ENCODE peak calls at places on chromosomes 4 and X, in ten cellular contexts. One of them, this sample, is unnamed.
A peak's percentile ranks its signal among the peaks of the same experiment; 100 is the strongest.

GRCh38 chr4:8908206-8908893 is 36.7 kb upstream of the HMX1 start:
- DNase-seq in ascending aorta: peak; percentile 48
- DNase-seq in heart right ventricle: no peak
- DNase-seq in transverse colon: peak; percentile 4
- DNase-seq in thoracic aorta: no peak
- DNase-seq in MM.1S: no peak
- DNase-seq in small intestine: no peak
- DNase-seq in PC-3: no peak
- DNase-seq in right cardiac atrium: no peak
- DNase-seq in lung: no peak
- DNase-seq in this sample: no peak

GRCh38 chrX:71532078-71532752 is 689 bp upstream of the OGT start:
- DNase-seq in thoracic aorta: no peak
- DNase-seq in heart right ventricle: no peak
- DNase-seq in right cardiac atrium: no peak
- DNase-seq in ascending aorta: no peak
- DNase-seq in lung: no peak
- DNase-seq in transverse colon: peak; percentile 41
- DNase-seq in small intestine: peak; percentile 59
- DNase-seq in PC-3: peak; percentile 58
- DNase-seq in MM.1S: peak; percentile 41
- DNase-seq in this sample: no peak

GRCh38 chr4:151417164-151417571 is 8.2 kb downstream of the FHIP1A start:
- DNase-seq in PC-3: peak; percentile 28
- DNase-seq in ascending aorta: no peak
- DNase-seq in heart right ventricle: no peak
- DNase-seq in transverse colon: no peak
- DNase-seq in thoracic aorta: no peak
- DNase-seq in MM.1S: peak; percentile 29
- DNase-seq in right cardiac atrium: no peak
- DNase-seq in lung: no peak
- DNase-seq in small intestine: no peak
- DNase-seq in this sample: no peak

GRCh38 chr4:144565558-144566195 is 80.3 kb upstream of the HHIP start:
- DNase-seq in transverse colon: no peak
- DNase-seq in heart right ventricle: no peak
- DNase-seq in ascending aorta: no peak
- DNase-seq in PC-3: no peak
- DNase-seq in MM.1S: no peak
- DNase-seq in lung: no peak
- DNase-seq in small intestine: no peak
- DNase-seq in thoracic aorta: no peak
- DNase-seq in right cardiac atrium: no peak
- DNase-seq in this sample: no peak

GRCh38 chr4:121252224-121252806 is 88.2 kb upstream of the TNIP3 start:
- DNase-seq in transverse colon: peak; percentile 72
- DNase-seq in right cardiac atrium: peak; percentile 55
- DNase-seq in MM.1S: peak; percentile 61
- DNase-seq in PC-3: peak; percentile 75
- DNase-seq in ascending aorta: peak; percentile 71
- DNase-seq in lung: peak; percentile 67
- DNase-seq in heart right ventricle: peak; percentile 39
- DNase-seq in small intestine: peak; percentile 77
- DNase-seq in thoracic aorta: no peak
- DNase-seq in this sample: peak; percentile 79

GRCh38 chrX:43870011-43870410 is 12.2 kb downstream of the MAOB start:
- DNase-seq in small intestine: no peak
- DNase-seq in right cardiac atrium: no peak
- DNase-seq in thoracic aorta: no peak
- DNase-seq in ascending aorta: no peak
- DNase-seq in MM.1S: no peak
- DNase-seq in PC-3: no peak
- DNase-seq in lung: no peak
- DNase-seq in transverse colon: no peak
- DNase-seq in heart right ventricle: no peak
- DNase-seq in this sample: peak; percentile 71

GRCh38 chrX:106171293-106171692 is 3.2 kb downstream of the PWWP3B start:
- DNase-seq in MM.1S: no peak
- DNase-seq in ascending aorta: no peak
- DNase-seq in PC-3: no peak
- DNase-seq in lung: no peak
- DNase-seq in small intestine: no peak
- DNase-seq in heart right ventricle: no peak
- DNase-seq in right cardiac atrium: no peak
- DNase-seq in thoracic aorta: no peak
- DNase-seq in transverse colon: no peak
- DNase-seq in this sample: no peak

GRCh38 chr4:87633239-87633638 is 16.8 kb upstream of the DMP1 start:
- DNase-seq in heart right ventricle: peak; percentile 8
- DNase-seq in right cardiac atrium: no peak
- DNase-seq in lung: no peak
- DNase-seq in small intestine: no peak
- DNase-seq in MM.1S: no peak
- DNase-seq in thoracic aorta: no peak
- DNase-seq in ascending aorta: no peak
- DNase-seq in transverse colon: no peak
- DNase-seq in PC-3: no peak
- DNase-seq in this sample: peak; percentile 29

GRCh38 chr4:139593091-139593564 is 37.1 kb upstream of the SETD7 start:
- DNase-seq in right cardiac atrium: no peak
- DNase-seq in small intestine: no peak
- DNase-seq in heart right ventricle: no peak
- DNase-seq in ascending aorta: no peak
- DNase-seq in transverse colon: no peak
- DNase-seq in PC-3: no peak
- DNase-seq in lung: no peak
- DNase-seq in MM.1S: no peak
- DNase-seq in thoracic aorta: no peak
- DNase-seq in this sample: peak; percentile 14

GRCh38 chrX:38163193-38163592 is 57.5 kb downstream of the SRPX start:
- DNase-seq in heart right ventricle: no peak
- DNase-seq in small intestine: no peak
- DNase-seq in lung: no peak
- DNase-seq in MM.1S: no peak
- DNase-seq in right cardiac atrium: no peak
- DNase-seq in transverse colon: no peak
- DNase-seq in thoracic aorta: no peak
- DNase-seq in ascending aorta: no peak
- DNase-seq in PC-3: no peak
- DNase-seq in this sample: no peak

GRCh38 chr4:168832746-168833575 is 177.1 kb downstream of the CBR4 start:
- DNase-seq in heart right ventricle: peak; percentile 42
- DNase-seq in small intestine: no peak
- DNase-seq in lung: no peak
- DNase-seq in thoracic aorta: no peak
- DNase-seq in PC-3: no peak
- DNase-seq in ascending aorta: peak; percentile 73
- DNase-seq in MM.1S: no peak
- DNase-seq in transverse colon: peak; percentile 19
- DNase-seq in right cardiac atrium: peak; percentile 43
- DNase-seq in this sample: peak; percentile 57

GRCh38 chrX:40039887-40040286 is 57.9 kb downstream of the BCOR start:
- DNase-seq in small intestine: no peak
- DNase-seq in heart right ventricle: no peak
- DNase-seq in right cardiac atrium: no peak
- DNase-seq in transverse colon: no peak
- DNase-seq in lung: no peak
- DNase-seq in PC-3: no peak
- DNase-seq in ascending aorta: no peak
- DNase-seq in MM.1S: no peak
- DNase-seq in thoracic aorta: no peak
- DNase-seq in this sample: no peak

GRCh38 chr4:70236125-70236524 is 6.3 kb upstream of the CSN3 start:
- DNase-seq in transverse colon: no peak
- DNase-seq in thoracic aorta: no peak
- DNase-seq in lung: no peak
- DNase-seq in heart right ventricle: no peak
- DNase-seq in MM.1S: no peak
- DNase-seq in PC-3: no peak
- DNase-seq in right cardiac atrium: no peak
- DNase-seq in ascending aorta: no peak
- DNase-seq in small intestine: no peak
- DNase-seq in this sample: no peak

GRCh38 chr4:1047106-1047975 is 35.9 kb downstream of the FGFRL1 start:
- DNase-seq in transverse colon: peak; percentile 38
- DNase-seq in ascending aorta: peak; percentile 64
- DNase-seq in PC-3: no peak
- DNase-seq in lung: no peak
- DNase-seq in small intestine: peak; percentile 62
- DNase-seq in MM.1S: no peak
- DNase-seq in right cardiac atrium: peak; percentile 23
- DNase-seq in heart right ventricle: no peak
- DNase-seq in thoracic aorta: peak; percentile 1
- DNase-seq in this sample: no peak

GRCh38 chr4:8701101-8702019 is 108.8 kb downstream of the CPZ start:
- DNase-seq in ascending aorta: no peak
- DNase-seq in MM.1S: no peak
- DNase-seq in heart right ventricle: no peak
- DNase-seq in transverse colon: peak; percentile 3
- DNase-seq in PC-3: no peak
- DNase-seq in right cardiac atrium: no peak
- DNase-seq in lung: no peak
- DNase-seq in small intestine: no peak
- DNase-seq in thoracic aorta: no peak
- DNase-seq in this sample: no peak

GRCh38 chr4:182680196-182680771 is 236.9 kb downstream of the DCTD start:
- DNase-seq in PC-3: no peak
- DNase-seq in thoracic aorta: no peak
- DNase-seq in small intestine: no peak
- DNase-seq in right cardiac atrium: peak; percentile 41
- DNase-seq in lung: no peak
- DNase-seq in ascending aorta: no peak
- DNase-seq in heart right ventricle: peak; percentile 56
- DNase-seq in MM.1S: no peak
- DNase-seq in transverse colon: no peak
- DNase-seq in this sample: no peak

GRCh38 chr4:39812500-39812899 is 114.6 kb downstream of the UBE2K start:
- DNase-seq in ascending aorta: no peak
- DNase-seq in MM.1S: no peak
- DNase-seq in thoracic aorta: no peak
- DNase-seq in PC-3: no peak
- DNase-seq in small intestine: no peak
- DNase-seq in right cardiac atrium: no peak
- DNase-seq in transverse colon: no peak
- DNase-seq in lung: no peak
- DNase-seq in heart right ventricle: no peak
- DNase-seq in this sample: no peak

GRCh38 chr4:147731611-147732515 is at the start of gene ARHGAP10:
- DNase-seq in PC-3: peak; percentile 71
- DNase-seq in right cardiac atrium: peak; percentile 79
- DNase-seq in MM.1S: peak; percentile 73
- DNase-seq in small intestine: peak; percentile 64
- DNase-seq in ascending aorta: peak; percentile 89
- DNase-seq in thoracic aorta: peak; percentile 37
- DNase-seq in lung: peak; percentile 68
- DNase-seq in heart right ventricle: peak; percentile 67
- DNase-seq in transverse colon: peak; percentile 66
- DNase-seq in this sample: peak; percentile 84

GRCh38 chrX:46029777-46030176 is 515.4 kb downstream of the ZNF674 start:
- DNase-seq in PC-3: peak; percentile 88
- DNase-seq in ascending aorta: no peak
- DNase-seq in MM.1S: no peak
- DNase-seq in small intestine: peak; percentile 1
- DNase-seq in transverse colon: no peak
- DNase-seq in lung: no peak
- DNase-seq in thoracic aorta: no peak
- DNase-seq in right cardiac atrium: no peak
- DNase-seq in heart right ventricle: no peak
- DNase-seq in this sample: no peak

GRCh38 chrX:68751372-68751771 is 77.4 kb upstream of the EFNB1 start:
- DNase-seq in thoracic aorta: no peak
- DNase-seq in MM.1S: no peak
- DNase-seq in small intestine: no peak
- DNase-seq in transverse colon: no peak
- DNase-seq in right cardiac atrium: no peak
- DNase-seq in lung: no peak
- DNase-seq in ascending aorta: no peak
- DNase-seq in heart right ventricle: no peak
- DNase-seq in PC-3: no peak
- DNase-seq in this sample: no peak
- H3K9me3 ChIP-seq in thoracic aorta: no peaks in the 10 kb centered on the region
- H3K9me3 ChIP-seq in MM.1S: no peaks in the 10 kb centered on the region
- H3K9me3 ChIP-seq in small intestine: no peaks in the 10 kb centered on the region
- H3K9me3 ChIP-seq in transverse colon: no peaks in the 10 kb centered on the region
- H3K9me3 ChIP-seq in right cardiac atrium: no peaks in the 10 kb centered on the region
- H3K9me3 ChIP-seq in lung: no peaks in the 10 kb centered on the region
- H3K9me3 ChIP-seq in ascending aorta: no peaks in the 10 kb centered on the region
- H3K9me3 ChIP-seq in heart right ventricle: no peaks in the 10 kb centered on the region
- H3K9me3 ChIP-seq in PC-3: no peaks in the 10 kb centered on the region
- H3K9me3 ChIP-seq in this sample: no peaks in the 10 kb centered on the region

GRCh38 chr4:176436500-176436973 is 116.8 kb downstream of the SPCS3 start:
- DNase-seq in ascending aorta: no peak
- DNase-seq in thoracic aorta: no peak
- DNase-seq in transverse colon: no peak
- DNase-seq in small intestine: no peak
- DNase-seq in MM.1S: peak; percentile 39
- DNase-seq in lung: no peak
- DNase-seq in PC-3: peak; percentile 74
- DNase-seq in heart right ventricle: no peak
- DNase-seq in right cardiac atrium: no peak
- DNase-seq in this sample: no peak
- H3K4me1 ChIP-seq in ascending aorta: no peaks in the 10 kb centered on the region
- H3K4me1 ChIP-seq in thoracic aorta: no peaks in the 10 kb centered on the region
- H3K4me1 ChIP-seq in transverse colon: no peaks in the 10 kb centered on the region
- H3K4me1 ChIP-seq in small intestine: no peaks in the 10 kb centered on the region
- H3K4me1 ChIP-seq in MM.1S: peaks cover 12% of the 10 kb centered on the region
- H3K4me1 ChIP-seq in lung: no peaks in the 10 kb centered on the region
- H3K4me1 ChIP-seq in PC-3: peaks cover 21% of the 10 kb centered on the region
- H3K4me1 ChIP-seq in heart right ventricle: no peaks in the 10 kb centered on the region
- H3K4me1 ChIP-seq in right cardiac atrium: no peaks in the 10 kb centered on the region
- H3K4me1 ChIP-seq in this sample: no peaks in the 10 kb centered on the region

DNA sequence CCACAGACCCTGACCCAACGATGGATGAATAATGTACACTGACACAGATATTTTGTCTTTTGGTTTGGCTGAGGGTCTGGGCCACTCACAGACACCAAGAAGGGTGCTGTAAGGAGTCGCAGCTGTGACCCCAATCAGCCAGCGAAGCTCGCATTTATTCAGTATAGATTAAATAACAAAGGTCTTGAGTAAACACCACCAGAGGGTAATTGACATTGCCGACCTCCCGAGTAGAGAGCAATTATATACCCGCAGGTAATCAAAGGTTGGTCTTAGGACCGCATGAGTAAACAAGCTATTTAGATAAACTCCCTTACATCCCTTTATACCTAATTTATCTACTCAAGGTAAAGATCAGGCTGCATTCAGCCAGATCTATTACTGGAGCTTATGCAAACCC is 297.1 kb downstream of the ADAM29 start:
- DNase-seq in heart right ventricle: no peak
- DNase-seq in ascending aorta: no peak
- DNase-seq in right cardiac atrium: no peak
- DNase-seq in lung: no peak
- DNase-seq in thoracic aorta: no peak
- DNase-seq in transverse colon: no peak
- DNase-seq in PC-3: no peak
- DNase-seq in MM.1S: no peak
- DNase-seq in small intestine: no peak
- DNase-seq in this sample: no peak
- H3K9me3 ChIP-seq in heart right ventricle: peaks cover 47% of the 10 kb centered on the region
- H3K9me3 ChIP-seq in ascending aorta: peaks cover 24% of the 10 kb centered on the region
- H3K9me3 ChIP-seq in right cardiac atrium: peaks cover 7% of the 10 kb centered on the region
- H3K9me3 ChIP-seq in lung: peaks cover 5% of the 10 kb centered on the region
- H3K9me3 ChIP-seq in thoracic aorta: peaks cover 27% of the 10 kb centered on the region
- H3K9me3 ChIP-seq in transverse colon: peaks cover 16% of the 10 kb centered on the region
- H3K9me3 ChIP-seq in PC-3: no peaks in the 10 kb centered on the region
- H3K9me3 ChIP-seq in MM.1S: no peaks in the 10 kb centered on the region
- H3K9me3 ChIP-seq in small intestine: no peaks in the 10 kb centered on the region
- H3K9me3 ChIP-seq in this sample: no peaks in the 10 kb centered on the region

GRCh38 chr4:6910340-6910959 is 824 bp downstream of the TBC1D14 start:
- DNase-seq in PC-3: peak; percentile 14
- DNase-seq in MM.1S: no peak
- DNase-seq in thoracic aorta: no peak
- DNase-seq in transverse colon: peak; percentile 37
- DNase-seq in small intestine: peak; percentile 47
- DNase-seq in lung: no peak
- DNase-seq in ascending aorta: no peak
- DNase-seq in right cardiac atrium: no peak
- DNase-seq in heart right ventricle: no peak
- DNase-seq in this sample: no peak
- H3K4me1 ChIP-seq in PC-3: peaks cover 8% of the 10 kb centered on the region
- H3K4me1 ChIP-seq in MM.1S: peaks cover 11% of the 10 kb centered on the region
- H3K4me1 ChIP-seq in thoracic aorta: peaks cover 23% of the 10 kb centered on the region
- H3K4me1 ChIP-seq in transverse colon: peaks cover 60% of the 10 kb centered on the region
- H3K4me1 ChIP-seq in small intestine: peaks cover 6% of the 10 kb centered on the region
- H3K4me1 ChIP-seq in lung: peaks cover 28% of the 10 kb centered on the region
- H3K4me1 ChIP-seq in ascending aorta: peaks cover 32% of the 10 kb centered on the region
- H3K4me1 ChIP-seq in right cardiac atrium: peaks cover 10% of the 10 kb centered on the region
- H3K4me1 ChIP-seq in heart right ventricle: peaks cover 16% of the 10 kb centered on the region
- H3K4me1 ChIP-seq in this sample: peaks cover 20% of the 10 kb centered on the region

This sample was measured in cardiac muscle cell.